ENCODE peak calls at places on chromosomes 1 and 21, in four cellular contexts. One of them, this sample, is unnamed.

GRCh38 chr1:155858805-155859233 is 548 bp upstream of the SYT11 start:
- DNase-seq in adrenal gland: peak; percentile 43
- DNase-seq in LNCaP clone FGC: no peak
- DNase-seq in glutamatergic neuron: no peak
- DNase-seq in this sample: no peak

GRCh38 chr1:79090985-79091384 is 84.5 kb upstream of the ADGRL4 start:
- DNase-seq in adrenal gland: no peak
- DNase-seq in LNCaP clone FGC: no peak
- DNase-seq in glutamatergic neuron: no peak
- DNase-seq in this sample: no peak

GRCh38 chr1:245853291-245853690 is 653.8 kb downstream of the SMYD3 start:
- DNase-seq in adrenal gland: no peak
- DNase-seq in LNCaP clone FGC: no peak
- DNase-seq in glutamatergic neuron: no peak
- DNase-seq in this sample: no peak

GRCh38 chr21:43884012-43884860 is 19.2 kb downstream of the AGPAT3 start:
- DNase-seq in adrenal gland: peak; percentile 66
- DNase-seq in LNCaP clone FGC: no peak
- DNase-seq in glutamatergic neuron: no peak
- DNase-seq in this sample: no peak

GRCh38 chr1:244092293-244093264 is 41.5 kb downstream of the ZBTB18 start:
- DNase-seq in adrenal gland: no peak
- DNase-seq in LNCaP clone FGC: no peak
- DNase-seq in glutamatergic neuron: no peak
- DNase-seq in this sample: no peak

GRCh38 chr1:26734501-26735058 is 38.8 kb downstream of the ARID1A start:
- DNase-seq in adrenal gland: no peak
- DNase-seq in LNCaP clone FGC: no peak
- DNase-seq in glutamatergic neuron: no peak
- DNase-seq in this sample: no peak

GRCh38 chr1:156821801-156822200 is 5.2 kb upstream of the SH2D2A start:
- DNase-seq in adrenal gland: no peak
- DNase-seq in LNCaP clone FGC: no peak
- DNase-seq in glutamatergic neuron: no peak
- DNase-seq in this sample: no peak

GRCh38 chr1:78691995-78692747 is 42.5 kb downstream of the IFI44 start:
- DNase-seq in adrenal gland: no peak
- DNase-seq in LNCaP clone FGC: no peak
- DNase-seq in glutamatergic neuron: no peak
- DNase-seq in this sample: peak; percentile 64

GRCh38 chr1:3459940-3460652 is 5.6 kb downstream of the ARHGEF16 start:
- DNase-seq in adrenal gland: no peak
- DNase-seq in LNCaP clone FGC: no peak
- DNase-seq in glutamatergic neuron: peak; percentile 31
- DNase-seq in this sample: no peak

GRCh38 chr1:151047591-151047924 is at the start of gene C1orf56:
- DNase-seq in adrenal gland: peak; percentile 70
- DNase-seq in LNCaP clone FGC: no peak
- DNase-seq in glutamatergic neuron: peak; percentile 74
- DNase-seq in this sample: no peak

GRCh38 chr1:41381691-41382530 is 20.7 kb downstream of the FOXO6 start:
- DNase-seq in adrenal gland: no peak
- DNase-seq in LNCaP clone FGC: no peak
- DNase-seq in glutamatergic neuron: peak; percentile 52
- DNase-seq in this sample: no peak

GRCh38 chr1:9331558-9332346 is 39.1 kb downstream of the SPSB1 start:
- DNase-seq in adrenal gland: no peak
- DNase-seq in LNCaP clone FGC: no peak
- DNase-seq in glutamatergic neuron: no peak
- DNase-seq in this sample: no peak

GRCh38 chr1:245858683-245859509 is 648.2 kb downstream of the SMYD3 start:
- DNase-seq in adrenal gland: no peak
- DNase-seq in LNCaP clone FGC: no peak
- DNase-seq in glutamatergic neuron: no peak
- DNase-seq in this sample: peak; percentile 7

GRCh38 chr1:78676347-78676982 is 26.8 kb downstream of the IFI44 start:
- DNase-seq in adrenal gland: peak; percentile 80
- DNase-seq in LNCaP clone FGC: peak; percentile 45
- DNase-seq in glutamatergic neuron: no peak
- DNase-seq in this sample: peak; percentile 24

GRCh38 chr1:161020573-161021167 is at the start of gene F11R:
- DNase-seq in adrenal gland: peak; percentile 73
- DNase-seq in LNCaP clone FGC: peak; percentile 36
- DNase-seq in glutamatergic neuron: peak; percentile 68
- DNase-seq in this sample: no peak

GRCh38 chr1:47752048-47752451 is 245.1 kb downstream of the TRABD2B start:
- DNase-seq in adrenal gland: no peak
- DNase-seq in LNCaP clone FGC: no peak
- DNase-seq in glutamatergic neuron: no peak
- DNase-seq in this sample: no peak

GRCh38 chr1:69824932-69825331 is 257.2 kb downstream of the LRRC7 start:
- DNase-seq in adrenal gland: no peak
- DNase-seq in LNCaP clone FGC: peak; percentile 23
- DNase-seq in glutamatergic neuron: peak; percentile 61
- DNase-seq in this sample: no peak

GRCh38 chr21:34704119-34704518 is 35.3 kb downstream of the CLIC6 start:
- DNase-seq in adrenal gland: no peak
- DNase-seq in LNCaP clone FGC: no peak
- DNase-seq in glutamatergic neuron: no peak
- DNase-seq in this sample: no peak

GRCh38 chr1:36383240-36383639 is 2.5 kb downstream of the STK40 start:
- DNase-seq in adrenal gland: no peak
- DNase-seq in LNCaP clone FGC: no peak
- DNase-seq in glutamatergic neuron: no peak
- DNase-seq in this sample: no peak

GRCh38 chr1:230166366-230167132 is 99.5 kb downstream of the GALNT2 start:
- DNase-seq in adrenal gland: peak; percentile 33
- DNase-seq in LNCaP clone FGC: no peak
- DNase-seq in glutamatergic neuron: no peak
- DNase-seq in this sample: no peak

GRCh38 chr1:155816351-155816750 is 40.7 kb downstream of the GON4L start:
- DNase-seq in adrenal gland: no peak
- DNase-seq in LNCaP clone FGC: no peak
- DNase-seq in glutamatergic neuron: no peak
- DNase-seq in this sample: no peak

GRCh38 chr1:100721502-100722205 is 2.1 kb downstream of the VCAM1 start:
- DNase-seq in adrenal gland: peak; percentile 51
- DNase-seq in LNCaP clone FGC: no peak
- DNase-seq in glutamatergic neuron: no peak
- DNase-seq in this sample: no peak

GRCh38 chr21:32702702-32703101 is 25.1 kb downstream of the SYNJ1 start:
- DNase-seq in adrenal gland: no peak
- DNase-seq in LNCaP clone FGC: no peak
- DNase-seq in glutamatergic neuron: no peak
- DNase-seq in this sample: no peak

GRCh38 chr1:236868625-236869467 is 73.8 kb downstream of the MTR start:
- DNase-seq in adrenal gland: peak; percentile 37
- DNase-seq in LNCaP clone FGC: no peak
- DNase-seq in glutamatergic neuron: peak; percentile 55
- DNase-seq in this sample: peak; percentile 64

GRCh38 chr1:31476891-31477846 is 64.2 kb downstream of the SERINC2 start:
- DNase-seq in adrenal gland: no peak
- DNase-seq in LNCaP clone FGC: no peak
- DNase-seq in glutamatergic neuron: peak; percentile 55
- DNase-seq in this sample: no peak

GRCh38 chr1:53408013-53408754 is 51.0 kb upstream of the DMRTB1 start:
- DNase-seq in adrenal gland: no peak
- DNase-seq in LNCaP clone FGC: no peak
- DNase-seq in glutamatergic neuron: no peak
- DNase-seq in this sample: no peak

GRCh38 chr1:5430136-5430535 is 562.1 kb downstream of the NPHP4 start:
- DNase-seq in adrenal gland: no peak
- DNase-seq in LNCaP clone FGC: no peak
- DNase-seq in glutamatergic neuron: no peak
- DNase-seq in this sample: no peak

GRCh38 chr1:224579526-224579925 is 36.6 kb upstream of the CNIH3 start:
- DNase-seq in adrenal gland: no peak
- DNase-seq in LNCaP clone FGC: no peak
- DNase-seq in glutamatergic neuron: no peak
- DNase-seq in this sample: no peak

This sample was measured in Panc1.